ENCODE peak calls at places on chromosomes 2 and 18, in eight cellular contexts. D is colonic mucosa, O is fibroblast of pulmonary artery, L is hepatocyte, X is right atrium auricular region, T is endothelial cell of umbilical vein, W is choroid plexus epithelial cell, K is body of pancreas. V is an unnamed sample.

GRCh38 chr18:58268849-58269248 is 224.8 kb downstream of the NEDD4L start:
- DNase-seq in W (peak; percentile 42), O (peak; percentile 69), X (no peak), D (no peak), L (peak; percentile 52), T (peak; percentile 62), K (peak; percentile 28), V (no peak)

GRCh38 chr2:240398711-240399267 is 36.7 kb upstream of the GPC1 start:
- DNase-seq in D (peak; percentile 12), X (no peak), L (no peak), O (no peak), W (no peak), T (no peak), K (peak; percentile 3), V (peak; percentile 4)

GRCh38 chr18:51028201-51028805 is 1.7 kb upstream of the SMAD4 start:
- DNase-seq in T (no peak), O (no peak), W (peak; percentile 36), X (no peak), L (no peak), D (peak; percentile 43), K (no peak), V (no peak)

GRCh38 chr2:4901092-4901735 is 791.0 kb upstream of the SOX11 start:
- DNase-seq in D (no peak), X (no peak), K (no peak), L (no peak), T (no peak), O (no peak), W (no peak), V (no peak)

GRCh38 chr2:172249986-172250385 is 147.3 kb upstream of the DLX2 start:
- DNase-seq in T (peak; percentile 68), X (no peak), L (no peak), W (peak; percentile 60), D (no peak), O (peak; percentile 57), K (no peak), V (no peak)

GRCh38 chr18:28407681-28408080 is 230.8 kb upstream of the CDH2 start:
- DNase-seq in T (no peak), K (no peak), L (no peak), O (no peak), X (no peak), D (no peak), W (peak; percentile 14), V (no peak)

GRCh38 chr18:31576670-31577069 is 15.0 kb upstream of the TTR start:
- DNase-seq in L (no peak), O (no peak), X (no peak), T (no peak), W (no peak), D (no peak), K (no peak), V (no peak)

GRCh38 chr2:194720461-194720860 is 936.6 kb upstream of the SLC39A10 start:
- DNase-seq in D (no peak), W (no peak), O (no peak), L (no peak), X (no peak), T (no peak), K (no peak), V (no peak)

GRCh38 chr2:188322569-188323531 is 31.2 kb downstream of the GULP1 start:
- DNase-seq in L (peak; percentile 26), D (no peak), X (no peak), W (peak; percentile 94), O (peak; percentile 42), T (peak; percentile 60), K (peak; percentile 24), V (no peak)

GRCh38 chr2:188316791-188317423 is 25.2 kb downstream of the GULP1 start:
- DNase-seq in D (no peak), X (no peak), K (no peak), W (no peak), L (no peak), T (no peak), O (no peak), V (no peak)

GRCh38 chr2:188320861-188321260 is 29.2 kb downstream of the GULP1 start:
- DNase-seq in D (no peak), X (no peak), O (no peak), T (peak; percentile 64), W (no peak), K (no peak), L (no peak), V (no peak)

GRCh38 chr2:188318161-188318749 is 26.6 kb downstream of the GULP1 start:
- DNase-seq in X (no peak), K (no peak), D (no peak), T (peak; percentile 71), W (no peak), L (no peak), O (no peak), V (no peak)

DNA sequence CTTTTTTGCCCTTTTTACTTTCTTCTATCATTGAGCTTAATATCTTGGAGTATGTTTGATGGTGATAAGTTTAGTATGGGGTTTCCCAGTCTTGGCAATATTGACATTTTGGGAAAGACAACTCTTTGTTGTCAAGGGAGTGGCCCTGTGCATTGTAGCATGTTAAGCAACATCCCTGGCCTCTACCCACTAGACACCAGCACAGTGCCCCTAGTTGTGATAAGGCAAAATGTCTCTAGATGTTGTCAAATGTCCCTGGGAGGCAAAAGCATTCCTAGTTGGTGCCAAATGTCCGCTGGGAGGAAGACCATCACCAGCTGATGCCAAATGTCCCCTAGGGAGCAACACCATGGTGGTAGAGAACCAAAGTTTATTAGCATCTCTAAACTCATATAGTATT is 28.2 kb downstream of the GULP1 start:
- DNase-seq in D (no peak), O (peak; percentile 16), K (no peak), W (no peak), L (no peak), T (no peak), X (no peak), V (no peak)
- TF ChIP-seq CTCF in D (no peak), O (no peak), K (no peak), W (peak; percentile 7), L (no peak), T (no peak), X (no peak), V (no peak)

GRCh38 chr2:97662895-97663625 is 784 bp downstream of the ACTR1B start:
- DNase-seq in O (peak; percentile 79), X (peak; percentile 80), D (peak; percentile 81), L (peak; percentile 87), T (peak; percentile 65), K (peak; percentile 69), W (peak; percentile 79), V (peak; percentile 22)

GRCh38 chr2:97662386-97662894 is 1.4 kb downstream of the ACTR1B start:
- DNase-seq in D (no peak), T (no peak), W (no peak), L (no peak), K (no peak), X (no peak), O (no peak), V (no peak)

GRCh38 chr2:97663962-97664635 is at the start of gene ACTR1B:
- DNase-seq in X (peak; percentile 99), W (peak; percentile 99), T (peak; percentile 99), D (peak; percentile 98), L (peak; percentile 99), K (peak; percentile 98), O (peak; percentile 99), V (peak; percentile 93)

GRCh38 chr2:97663626-97663961 is 250 bp downstream of the ACTR1B start:
- DNase-seq in K (no peak), W (no peak), D (no peak), T (no peak), X (no peak), O (no peak), L (no peak), V (peak; percentile 66)

GRCh38 chr2:97664636-97664970 is 759 bp upstream of the ACTR1B start:
- DNase-seq in W (no peak), L (peak; percentile 44), K (no peak), O (no peak), D (peak; percentile 38), X (no peak), T (no peak), V (no peak)
- TF ChIP-seq CTCF in W (no peak), L (no peak), K (no peak), O (no peak), D (no peak), X (peak; percentile 11), T (no peak), V (no peak)

GRCh38 chr2:241597561-241597960 is 39.0 kb downstream of the BOK start:
- DNase-seq in L (no peak), T (no peak), X (no peak), D (no peak), O (no peak), W (no peak), K (no peak), V (no peak)

GRCh38 chr2:241595600-241596140 is 37.1 kb downstream of the BOK start:
- DNase-seq in T (peak; percentile 27), K (no peak), L (peak; percentile 47), W (peak; percentile 18), D (no peak), O (no peak), X (no peak), V (no peak)

GRCh38 chr2:241601841-241602240 is 35.1 kb downstream of the THAP4 start:
- DNase-seq in X (no peak), O (no peak), T (no peak), D (no peak), W (no peak), L (no peak), K (no peak), V (no peak)

GRCh38 chr2:241598061-241598460 is 38.9 kb downstream of the THAP4 start:
- DNase-seq in W (peak; percentile 54), X (no peak), K (no peak), D (no peak), T (no peak), L (no peak), O (no peak), V (no peak)

DNA sequence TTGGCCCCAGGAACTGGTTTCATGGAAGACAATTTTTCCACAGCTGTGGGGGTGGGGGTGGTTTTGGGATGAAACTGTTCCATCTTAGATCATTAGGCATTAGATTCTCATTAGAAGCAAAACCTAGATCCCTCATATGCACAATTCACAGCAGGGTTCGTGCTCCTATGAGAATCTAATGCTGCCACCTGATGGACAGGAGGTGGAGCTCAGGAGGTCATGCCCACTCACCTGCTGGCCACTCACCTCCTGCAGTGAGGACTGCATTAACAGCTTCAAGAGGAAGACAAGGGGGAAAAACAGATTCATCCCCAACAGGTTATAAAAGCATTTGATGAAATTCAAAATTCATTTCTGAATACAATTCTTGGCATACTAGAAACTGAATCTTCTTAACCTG is 38.5 kb downstream of the THAP4 start:
- DNase-seq in O (peak; percentile 18), X (no peak), K (peak; percentile 42), L (no peak), T (no peak), W (peak; percentile 41), D (no peak), V (no peak)
- TF ChIP-seq CTCF in O (peak; percentile 19), X (no peak), K (peak; percentile 18), L (peak; percentile 41), T (no peak), W (peak; percentile 52), D (peak; percentile 18), V (no peak)

GRCh38 chr18:41529093-41529492 is 425.9 kb upstream of the PIK3C3 start:
- DNase-seq in O (no peak), D (no peak), X (no peak), L (no peak), K (no peak), T (no peak), W (no peak), V (no peak)

GRCh38 chr18:41537666-41538065 is 417.4 kb upstream of the PIK3C3 start:
- DNase-seq in T (peak; percentile 55), D (no peak), X (no peak), W (no peak), O (no peak), L (no peak), K (no peak), V (no peak)

GRCh38 chr18:41530959-41531358 is 424.1 kb upstream of the PIK3C3 start:
- DNase-seq in K (no peak), D (no peak), X (no peak), W (no peak), T (no peak), L (no peak), O (no peak), V (no peak)

DNA sequence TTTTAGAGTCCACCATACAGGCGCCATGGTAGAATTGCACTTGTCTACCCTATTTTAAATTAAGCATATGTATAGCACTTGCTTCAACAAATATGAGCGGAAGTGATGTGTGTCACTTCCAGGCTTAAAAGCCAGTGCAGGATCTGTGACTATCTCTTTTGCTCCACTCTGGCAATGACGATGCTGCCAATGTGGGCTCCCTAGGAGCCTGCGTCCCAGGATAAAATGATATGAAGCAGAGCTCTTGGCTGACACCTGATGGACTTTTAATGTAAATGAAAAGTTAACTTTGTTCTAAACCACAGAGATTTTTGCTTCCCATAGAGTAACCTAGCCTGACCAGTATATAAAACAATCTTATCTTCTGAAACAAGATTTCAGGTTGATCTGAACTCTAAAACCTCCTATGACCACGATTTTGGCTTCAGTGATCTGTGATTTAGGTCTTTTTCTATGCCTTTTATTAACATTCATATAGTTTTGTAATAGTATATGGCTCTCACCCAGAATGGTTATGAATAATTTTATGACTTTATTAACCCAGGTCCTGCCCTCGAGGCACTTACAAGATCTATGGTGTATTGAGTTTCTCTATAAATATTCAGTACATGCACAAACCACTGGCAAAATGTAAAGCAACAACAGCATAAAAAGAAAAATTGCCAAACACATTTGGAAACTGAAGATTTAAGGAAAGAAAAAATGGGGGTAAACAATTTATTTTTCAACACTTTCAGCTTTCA is 422.5 kb upstream of the PIK3C3 start:
- DNase-seq in L (peak; percentile 30), T (peak; percentile 38), O (peak; percentile 42), W (peak; percentile 33), K (no peak), D (no peak), X (no peak), V (no peak)
- TF ChIP-seq CTCF in L (peak; percentile 36), T (no peak), O (peak; percentile 37), W (peak; percentile 49), K (no peak), D (no peak), X (no peak), V (no peak)